ENCODE peak calls at places on chromosomes 5 and 9, in seven cellular contexts. A is astrocyte of the spinal cord, K is A549, H is cardiac fibroblast, U is OCI-LY7, O is AG09309, E is IMR-90. I is an unnamed sample.

GRCh38 chr9:135037521-135038250 is 49.8 kb upstream of the OLFM1 start:
- DNase-seq in A (no peak), K (no peak), H (no peak), O (no peak), U (no peak), E (no peak), I (no peak)

GRCh38 chr5:61840354-61840753 is 465.7 kb upstream of the KIF2A start:
- DNase-seq in O (no peak), A (peak; percentile 20), H (no peak), K (peak; percentile 11), U (no peak), E (no peak), I (no peak)

GRCh38 chr5:28234356-28234968 is 1196.1 kb upstream of the CDH9 start:
- DNase-seq in O (no peak), A (no peak), H (no peak), E (no peak), U (no peak), K (no peak), I (no peak)

GRCh38 chr5:43702815-43703214 is 99.8 kb downstream of the NNT start:
- DNase-seq in A (peak; percentile 5), E (peak; percentile 23), K (no peak), U (no peak), O (peak; percentile 38), H (peak; percentile 16), I (peak; percentile 51)

GRCh38 chr5:147689436-147689835 is 93.1 kb downstream of the JAKMIP2 start:
- DNase-seq in A (no peak), H (no peak), O (no peak), U (no peak), K (no peak), E (no peak), I (no peak)

GRCh38 chr5:150358261-150359095 is 981 bp downstream of the TCOF1 start:
- DNase-seq in K (peak; percentile 37), O (no peak), A (peak; percentile 8), H (no peak), U (peak; percentile 57), E (peak; percentile 9), I (no peak)

GRCh38 chr5:84242286-84242685 is 142.4 kb downstream of the EDIL3 start:
- DNase-seq in U (no peak), K (peak; percentile 20), O (peak; percentile 58), H (peak; percentile 79), A (peak; percentile 80), E (peak; percentile 86), I (no peak)

GRCh38 chr5:132557425-132557805 is 638 bp downstream of the RAD50 start:
- DNase-seq in E (peak; percentile 29), A (peak; percentile 28), U (peak; percentile 73), K (peak; percentile 80), O (no peak), H (peak; percentile 47), I (peak; percentile 24)

GRCh38 chr9:135079018-135079417 is 8.4 kb upstream of the OLFM1 start:
- DNase-seq in K (no peak), O (no peak), E (no peak), U (no peak), A (no peak), H (no peak), I (no peak)

GRCh38 chr9:88979791-88980190 is 11.5 kb upstream of the S1PR3 start:
- DNase-seq in H (no peak), O (no peak), E (no peak), K (no peak), A (no peak), U (no peak), I (no peak)

GRCh38 chr9:97468658-97469448 is 32.6 kb upstream of the TMOD1 start:
- DNase-seq in O (no peak), K (peak; percentile 46), U (peak; percentile 50), A (peak; percentile 69), E (peak; percentile 65), H (peak; percentile 78), I (peak; percentile 51)

GRCh38 chr9:136835932-136836901 is 6.1 kb upstream of the AJM1 start:
- DNase-seq in O (no peak), U (no peak), E (no peak), A (no peak), K (no peak), H (no peak), I (no peak)

GRCh38 chr9:136013524-136014034 is 52.4 kb upstream of the UBAC1 start:
- DNase-seq in A (no peak), E (no peak), U (peak; percentile 30), K (no peak), H (no peak), O (no peak), I (no peak)

GRCh38 chr9:137762414-137763061 is 115.0 kb upstream of the CACNA1B start:
- DNase-seq in A (no peak), O (no peak), E (peak; percentile 59), H (no peak), K (no peak), U (no peak), I (peak; percentile 21)

GRCh38 chr5:98927988-98928801 is 612 bp downstream of the CHD1 start:
- DNase-seq in H (peak; percentile 58), E (peak; percentile 58), K (peak; percentile 69), A (peak; percentile 68), O (no peak), U (peak; percentile 32), I (no peak)

GRCh38 chr5:155735388-155735787 is 591.6 kb upstream of the SGCD start:
- DNase-seq in O (no peak), E (no peak), U (no peak), A (no peak), K (no peak), H (no peak), I (no peak)

GRCh38 chr5:11302663-11303062 is 541.6 kb upstream of the DAP start:
- DNase-seq in E (no peak), K (no peak), O (no peak), A (no peak), U (no peak), H (no peak), I (no peak)

GRCh38 chr5:180093241-180093640 is 21.7 kb upstream of the RNF130 start:
- DNase-seq in A (no peak), H (no peak), U (no peak), K (no peak), O (no peak), E (no peak), I (no peak)

GRCh38 chr5:180088561-180088960 is 17.0 kb upstream of the RNF130 start:
- DNase-seq in U (no peak), H (no peak), O (no peak), E (no peak), A (no peak), K (no peak), I (no peak)

GRCh38 chr5:180090098-180090768 is 18.7 kb upstream of the RNF130 start:
- DNase-seq in E (peak; percentile 59), A (peak; percentile 56), U (peak; percentile 55), O (no peak), K (peak; percentile 79), H (peak; percentile 71), I (no peak)

GRCh38 chr5:180093651-180094382 is 22.3 kb upstream of the RNF130 start:
- DNase-seq in O (no peak), K (no peak), H (no peak), U (no peak), A (no peak), E (no peak), I (no peak)

DNA sequence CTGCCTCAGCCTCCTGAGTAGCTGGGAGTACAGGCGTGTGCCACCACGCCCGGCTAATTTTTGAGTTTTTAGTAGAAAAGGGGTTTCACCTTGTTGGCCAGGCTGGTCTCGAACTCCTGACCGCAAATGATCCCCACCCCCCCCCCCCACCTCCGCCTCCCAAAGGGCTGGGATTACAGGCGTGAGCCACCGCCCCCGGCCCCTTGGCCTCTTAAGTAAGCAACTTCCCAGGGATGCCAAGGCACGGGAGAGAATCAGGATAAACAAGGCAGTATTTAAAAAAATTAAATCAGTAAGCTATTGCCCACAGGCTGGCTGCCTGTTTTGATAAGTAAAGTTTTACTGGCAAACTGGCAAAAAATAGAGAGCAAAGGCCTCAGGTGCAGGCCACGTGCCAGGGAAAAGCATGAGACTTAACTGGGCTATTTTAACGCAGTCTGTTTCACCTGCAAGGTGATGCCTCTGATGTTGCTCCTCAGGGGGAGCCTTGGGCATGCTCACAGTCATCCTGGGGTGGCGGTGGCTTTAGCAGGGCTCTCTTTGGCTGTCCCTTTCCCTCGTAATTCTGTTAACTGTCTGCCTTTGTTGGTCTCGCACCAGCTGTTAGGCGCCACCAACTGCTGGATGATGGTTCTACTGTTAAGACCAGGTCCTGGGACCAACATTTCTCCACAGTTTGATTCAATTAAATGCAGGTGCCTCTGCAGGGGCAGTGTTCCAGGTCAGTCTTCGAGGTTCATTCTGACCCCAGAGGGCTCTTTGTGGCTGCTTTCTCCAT is 19.4 kb upstream of the RNF130 start:
- DNase-seq in H (peak; percentile 33), U (peak; percentile 36), K (peak; percentile 75), E (peak; percentile 14), O (no peak), A (peak; percentile 38), I (no peak)
- TF ChIP-seq CTCF in H (peak; percentile 25), U (peak; percentile 41), K (peak; percentile 41), E (no peak), O (peak; percentile 26), A (peak; percentile 50), I (no peak)

GRCh38 chr9:122370869-122371467 is at the start of gene PTGS1:
- DNase-seq in A (no peak), O (no peak), K (no peak), H (no peak), E (peak; percentile 38), U (peak; percentile 49), I (no peak)

GRCh38 chr9:122370303-122370702 is 521 bp upstream of the PTGS1 start:
- DNase-seq in A (no peak), O (no peak), H (no peak), K (no peak), U (peak; percentile 32), E (no peak), I (no peak)

GRCh38 chr9:122374885-122375420 is 4.1 kb downstream of the PTGS1 start:
- DNase-seq in A (peak; percentile 34), E (peak; percentile 77), O (no peak), K (no peak), H (peak; percentile 66), U (no peak), I (peak; percentile 75)

GRCh38 chr9:122372856-122373845 is 2.3 kb downstream of the PTGS1 start:
- DNase-seq in K (no peak), A (no peak), U (no peak), H (no peak), E (no peak), O (no peak), I (no peak)

GRCh38 chr9:122371851-122372250 is 1.0 kb downstream of the PTGS1 start:
- DNase-seq in A (no peak), U (no peak), E (no peak), O (no peak), K (no peak), H (no peak), I (no peak)
- H3K4me3 ChIP-seq in A (no peak overlapping the region), U (no peak overlapping the region), E (peak overlapping the region; percentile 81), O (no peak overlapping the region), K (no peak overlapping the region), H (peak overlapping the region; percentile 94), I (peak overlapping the region; percentile 57)

DNA sequence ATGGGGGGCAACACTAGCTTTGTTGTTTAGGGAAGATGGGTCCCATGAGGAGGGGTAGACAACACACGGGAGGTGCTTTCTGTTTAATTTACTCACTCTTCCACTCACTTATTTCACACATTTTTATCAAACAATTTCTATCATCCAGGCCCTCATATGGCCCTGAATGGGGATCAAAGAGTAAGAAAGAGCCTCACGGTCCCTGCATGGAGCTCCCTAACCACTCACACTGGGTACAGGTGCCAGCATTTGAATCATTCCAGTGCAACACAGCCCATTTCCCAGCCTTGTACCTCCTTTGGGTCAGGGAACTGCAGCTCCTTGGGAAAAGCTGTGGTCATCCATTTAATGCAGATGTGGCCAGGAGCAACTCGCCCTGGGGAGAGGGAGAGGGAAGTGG is 185.5 kb downstream of the PJA2 start:
- DNase-seq in U (no peak), O (no peak), E (no peak), K (no peak), A (no peak), H (no peak), I (no peak)
- TF ChIP-seq CTCF in U (no peak), O (no peak), E (no peak), K (no peak), A (no peak), H (no peak), I (no peak)

GRCh38 chr9:113509463-113509862 is 45.9 kb downstream of the RGS3 start:
- DNase-seq in A (peak; percentile 43), O (peak; percentile 58), H (peak; percentile 51), K (no peak), U (no peak), E (peak; percentile 83), I (no peak)
- H3K4me3 ChIP-seq in A (no peak overlapping the region), O (no peak overlapping the region), H (no peak overlapping the region), K (no peak overlapping the region), U (no peak overlapping the region), E (no peak overlapping the region), I (no peak overlapping the region)

I was measured in HFF-Myc.